ENCODE peak calls at places on chromosome 7, in five cellular contexts. T is HepG2, I is K562, E is GM12878, Q is H1. C is an unnamed sample.
A peak's percentile ranks its signal among the peaks of the same experiment; 100 is the strongest.

GRCh38 chr7:1536768-1537630 is 6.5 kb downstream of the MAFK start:
- DNase-seq in T (peak; percentile 93), I (peak; percentile 75), E (no peak), Q (no peak), C (peak; percentile 87)

GRCh38 chr7:13790611-13791010 is 198.9 kb downstream of the ETV1 start:
- DNase-seq in T (no peak), I (no peak), E (no peak), Q (no peak), C (no peak)

GRCh38 chr7:1367501-1367900 is 91.8 kb downstream of the MICALL2 start:
- DNase-seq in T (no peak), I (no peak), E (no peak), Q (no peak), C (peak; percentile 44)

GRCh38 chr7:1251796-1252542 is 19.3 kb downstream of the UNCX start:
- DNase-seq in T (no peak), I (peak; percentile 71), E (no peak), Q (no peak), C (no peak)

GRCh38 chr7:81871606-81872265 is 101.9 kb upstream of the HGF start:
- DNase-seq in T (no peak), I (no peak), E (no peak), Q (no peak), C (peak; percentile 5)

GRCh38 chr7:19215421-19215820 is 70.2 kb upstream of the FERD3L start:
- DNase-seq in T (no peak), I (no peak), E (no peak), Q (no peak), C (no peak)

GRCh38 chr7:884191-885003 is 8.0 kb downstream of the GET4 start:
- DNase-seq in T (no peak), I (no peak), E (no peak), Q (no peak), C (no peak)

GRCh38 chr7:149422065-149422913 is 38.6 kb downstream of the ZNF777 start:
- DNase-seq in T (peak; percentile 44), I (peak; percentile 97), E (peak; percentile 9), Q (no peak), C (peak; percentile 99)

GRCh38 chr7:40267583-40267982 is 132.8 kb downstream of the SUGCT start:
- DNase-seq in T (no peak), I (no peak), E (no peak), Q (no peak), C (no peak)

GRCh38 chr7:121392277-121393004 is 3.7 kb downstream of the FAM3C start:
- DNase-seq in T (no peak), I (no peak), E (no peak), Q (no peak), C (no peak)

GRCh38 chr7:151923097-151923876 is 33.0 kb upstream of the GALNTL5 start:
- DNase-seq in T (no peak), I (no peak), E (no peak), Q (no peak), C (no peak)

GRCh38 chr7:150879345-150879744 is 27.0 kb downstream of the AOC1 start:
- DNase-seq in T (no peak), I (peak; percentile 4), E (no peak), Q (no peak), C (no peak)

GRCh38 chr7:95011156-95011928 is 103.9 kb downstream of the PPP1R9A start:
- DNase-seq in T (no peak), I (no peak), E (no peak), Q (no peak), C (no peak)

GRCh38 chr7:124765401-124766352 is at the start of gene GPR37:
- DNase-seq in T (no peak), I (peak; percentile 79), E (no peak), Q (peak; percentile 59), C (peak; percentile 95)

GRCh38 chr7:142384508-142384922 is 126.7 kb upstream of the PRSS58 start:
- DNase-seq in T (no peak), I (no peak), E (no peak), Q (no peak), C (no peak)

GRCh38 chr7:37395618-37396259 is 52.9 kb downstream of the ELMO1 start:
- DNase-seq in T (no peak), I (no peak), E (no peak), Q (no peak), C (no peak)

GRCh38 chr7:130895006-130895750 is 161.2 kb upstream of the KLF14 start:
- DNase-seq in T (no peak), I (no peak), E (no peak), Q (no peak), C (no peak)

GRCh38 chr7:18474944-18475343 is 20.6 kb upstream of the HDAC9 start:
- DNase-seq in T (no peak), I (no peak), E (no peak), Q (no peak), C (no peak)

GRCh38 chr7:32648408-32649156 is 153.3 kb downstream of the AVL9 start:
- DNase-seq in T (no peak), I (no peak), E (no peak), Q (no peak), C (no peak)

GRCh38 chr7:130151591-130152269 is 53.5 kb downstream of the TMEM209 start:
- DNase-seq in T (no peak), I (peak; percentile 21), E (no peak), Q (no peak), C (no peak)

GRCh38 chr7:98251251-98251843 is 685 bp downstream of the TECPR1 start:
- DNase-seq in T (peak; percentile 63), I (peak; percentile 39), E (no peak), Q (no peak), C (no peak)

GRCh38 chr7:20176552-20177242 is 40.5 kb downstream of the MACC1 start:
- DNase-seq in T (no peak), I (no peak), E (no peak), Q (no peak), C (no peak)

GRCh38 chr7:27992092-27992491 is 188.5 kb downstream of the JAZF1 start:
- DNase-seq in T (no peak), I (no peak), E (no peak), Q (no peak), C (no peak)

GRCh38 chr7:94145602-94146001 is 141.4 kb upstream of the BET1 start:
- DNase-seq in T (no peak), I (no peak), E (no peak), Q (no peak), C (no peak)

GRCh38 chr7:46679671-46680070 is 758.6 kb upstream of the IGFBP3 start:
- DNase-seq in T (no peak), I (no peak), E (no peak), Q (no peak), C (no peak)

GRCh38 chr7:19480383-19480782 is 228.5 kb downstream of the POLR1F start:
- DNase-seq in T (no peak), I (no peak), E (no peak), Q (no peak), C (no peak)

GRCh38 chr7:110857106-110857505 is 233.8 kb upstream of the LRRN3 start:
- DNase-seq in T (no peak), I (no peak), E (no peak), Q (no peak), C (no peak)

GRCh38 chr7:81534996-81535395 is 234.9 kb downstream of the HGF start:
- DNase-seq in T (no peak), I (no peak), E (no peak), Q (no peak), C (no peak)

GRCh38 chr7:139730746-139731612 is 46.8 kb downstream of the HIPK2 start:
- DNase-seq in T (no peak), I (no peak), E (no peak), Q (no peak), C (no peak)

GRCh38 chr7:50818324-50818723 is 35.6 kb upstream of the GRB10 start:
- DNase-seq in T (no peak), I (no peak), E (no peak), Q (no peak), C (no peak)
- TF ChIP-seq GABPA in T (no peak), I (no peak), E (no peak), Q (no peak), C (no peak)

DNA sequence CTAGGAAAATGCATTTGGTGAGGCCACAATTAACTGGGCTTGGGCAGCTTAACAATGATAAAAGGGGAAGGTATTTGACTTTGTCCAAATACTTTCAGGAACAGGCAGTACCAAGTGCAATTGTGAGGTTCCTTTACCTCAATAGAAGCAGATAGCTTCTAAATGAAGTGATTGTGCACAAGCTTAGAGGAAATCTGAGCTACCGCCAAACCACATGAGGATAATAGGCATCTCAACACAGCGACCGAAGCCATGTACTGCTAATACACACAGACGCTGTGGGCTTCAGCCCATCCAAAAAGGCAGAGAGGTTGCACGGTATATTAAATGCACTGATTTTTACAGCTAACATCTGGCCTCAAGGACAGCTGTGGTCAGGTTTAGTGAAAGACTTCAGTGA is 306.5 kb downstream of the C7orf25 start:
- DNase-seq in T (no peak), I (no peak), E (no peak), Q (no peak), C (no peak)
- TF ChIP-seq GABPA in T (no peak), I (no peak), E (no peak), Q (no peak), C (no peak)

DNA sequence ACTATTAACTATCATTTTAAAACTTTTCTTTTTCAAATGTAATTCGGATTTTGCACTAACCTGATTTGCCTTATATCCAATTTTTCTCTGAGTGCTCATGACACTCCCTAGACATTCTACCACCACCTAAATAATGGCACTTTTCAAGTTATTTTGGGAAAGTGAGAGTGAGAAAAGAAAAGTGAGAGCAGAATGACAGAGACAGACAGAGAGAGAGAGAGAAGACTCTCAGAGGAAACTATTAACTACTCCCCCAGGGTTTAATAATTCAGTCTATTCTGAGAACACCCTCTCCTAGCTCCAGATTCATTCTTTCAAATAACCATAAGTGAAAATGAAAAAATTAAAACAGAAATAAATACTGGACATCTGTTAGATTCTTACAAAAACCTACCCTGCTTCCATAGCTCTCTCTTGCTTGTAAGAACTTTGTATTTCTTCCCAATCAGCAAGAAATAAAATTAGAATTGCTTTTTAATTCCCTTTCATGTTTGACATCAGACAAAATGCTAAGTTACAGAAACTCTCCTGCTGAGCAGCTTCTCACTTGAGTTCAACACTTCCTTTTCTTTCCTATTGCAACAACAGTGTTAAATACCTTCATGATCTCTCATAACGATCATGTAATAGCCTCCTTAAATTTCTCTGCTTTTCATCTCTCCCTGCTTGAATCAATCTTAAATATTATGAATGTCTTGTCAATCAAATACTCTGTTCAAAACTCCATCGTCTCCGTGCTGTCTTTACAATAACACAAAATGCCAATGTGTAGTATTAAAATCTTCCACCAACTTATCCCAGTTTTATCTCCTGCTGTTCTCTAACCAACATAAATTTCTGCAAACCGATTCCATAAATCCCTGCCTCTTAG is 191.7 kb downstream of the SEMA3E start:
- DNase-seq in T (no peak), I (no peak), E (no peak), Q (no peak), C (no peak)
- TF ChIP-seq GABPA in T (no peak), I (no peak), E (no peak), Q (no peak), C (no peak)

DNA sequence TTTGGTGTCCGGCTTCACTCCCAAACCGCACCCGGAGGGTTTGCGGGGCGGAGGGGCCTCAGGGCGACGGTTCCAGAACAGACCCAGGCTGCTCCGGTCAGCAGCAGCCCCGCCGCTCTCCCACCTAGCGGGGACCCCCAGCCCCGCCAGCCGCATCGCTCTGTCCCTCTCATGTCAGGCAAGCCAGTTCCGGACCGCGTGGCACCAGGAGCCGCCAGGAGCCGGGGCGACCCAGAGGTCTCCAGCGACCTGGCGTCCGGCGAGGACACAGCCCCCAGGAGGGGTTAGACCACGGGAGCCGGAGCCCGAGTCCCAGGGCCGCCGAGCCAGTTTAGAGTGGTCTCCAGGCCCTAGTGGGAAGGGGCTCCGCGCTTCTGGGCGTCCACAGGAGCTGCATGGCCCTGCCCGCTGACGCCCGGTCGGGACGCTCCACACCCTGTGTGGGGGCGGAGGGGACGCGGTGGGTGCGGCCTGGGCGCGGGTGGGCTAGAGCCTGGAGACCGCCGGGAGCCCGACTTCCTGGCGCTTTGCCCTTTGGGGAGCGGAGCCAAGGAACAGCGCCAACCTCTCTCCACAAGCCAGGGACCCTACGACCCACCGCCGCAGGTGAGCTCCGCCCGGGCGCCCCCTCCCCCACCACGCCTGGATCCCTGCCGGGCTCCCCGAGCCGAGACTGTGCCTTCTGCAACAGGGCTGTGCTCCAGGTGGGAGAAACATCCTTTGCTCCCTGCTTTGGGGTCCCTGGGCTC is 43.4 kb downstream of the ZNF117 start:
- DNase-seq in T (no peak), I (no peak), E (no peak), Q (no peak), C (peak; percentile 77)
- TF ChIP-seq GABPA in T (no peak), I (no peak), E (no peak), Q (no peak), C (no peak)